ENCODE peak calls at places on chromosomes 5 and 9, in four cellular contexts. N is HepG2, H is HEK293T, K is H1. V is an unnamed sample.

GRCh38 chr5:87825583-87825982 is 412.9 kb upstream of the CCNH start:
- DNase-seq in H (no peak), K (no peak), N (no peak), V (no peak)

GRCh38 chr9:99411068-99411467 is 189.0 kb downstream of the SEC61B start:
- DNase-seq in H (no peak), N (no peak), K (no peak), V (no peak)

GRCh38 chr5:159240301-159240870 is 22.7 kb upstream of the UBLCP1 start:
- DNase-seq in K (no peak), N (no peak), H (peak), V (no peak)

GRCh38 chr5:14417232-14417730 is 164.3 kb upstream of the OTULINL start:
- DNase-seq in N (no peak), K (no peak), H (no peak), V (no peak)

GRCh38 chr5:14714706-14715105 is 50.2 kb downstream of the OTULIN start:
- DNase-seq in K (no peak), N (no peak), H (no peak), V (no peak)

GRCh38 chr9:135269912-135270630 is 182.6 kb downstream of the OLFM1 start:
- DNase-seq in N (no peak), H (no peak), K (no peak), V (no peak)

GRCh38 chr5:87079219-87079618 is 188.5 kb upstream of the RASA1 start:
- DNase-seq in H (no peak), K (no peak), N (no peak), V (peak)

GRCh38 chr5:96902876-96903275 is 26.6 kb downstream of the ERAP2 start:
- DNase-seq in N (no peak), K (no peak), H (no peak), V (no peak)

GRCh38 chr9:129868571-129869486 is 33.6 kb downstream of the USP20 start:
- DNase-seq in K (no peak), H (no peak), N (no peak), V (no peak)

GRCh38 chr9:35919212-35920003 is 10.1 kb downstream of the SPAAR start:
- DNase-seq in N (no peak), K (no peak), H (no peak), V (no peak)

GRCh38 chr5:34676409-34676808 is 20.3 kb downstream of the RAI14 start:
- DNase-seq in K (no peak), H (no peak), N (no peak), V (no peak)

GRCh38 chr9:114282104-114282485 is 40.8 kb upstream of the ORM1 start:
- DNase-seq in N (no peak), K (no peak), H (no peak), V (no peak)

GRCh38 chr5:108148715-108149139 is 233.2 kb downstream of the FBXL17 start:
- DNase-seq in H (peak), N (peak), K (no peak), V (no peak)

GRCh38 chr5:10737880-10738279 is 23.2 kb downstream of the DAP start:
- DNase-seq in N (no peak), K (no peak), H (no peak), V (no peak)

GRCh38 chr5:140672455-140673186 is 755 bp downstream of the DND1 start:
- DNase-seq in N (no peak), H (no peak), K (no peak), V (no peak)

GRCh38 chr5:174527936-174528557 is 196.3 kb upstream of the MSX2 start:
- DNase-seq in H (no peak), K (no peak), N (no peak), V (no peak)

GRCh38 chr5:149656576-149657182 is 73.4 kb upstream of the PPARGC1B start:
- DNase-seq in H (peak), N (no peak), K (peak), V (peak)

GRCh38 chr9:116087246-116087645 is 66.3 kb upstream of the PAPPA start:
- DNase-seq in H (no peak), N (no peak), K (no peak), V (no peak)

GRCh38 chr5:88808153-88808552 is 74.8 kb downstream of the MEF2C start:
- DNase-seq in N (no peak), H (no peak), K (no peak), V (no peak)

GRCh38 chr9:72263572-72263971 is 101.4 kb downstream of the ZFAND5 start:
- DNase-seq in K (no peak), H (no peak), N (peak), V (no peak)

GRCh38 chr5:113354056-113354455 is 80.7 kb downstream of the TSSK1B start:
- DNase-seq in K (no peak), H (no peak), N (no peak), V (no peak)

GRCh38 chr5:96432245-96433065 is 593 bp downstream of the PCSK1 start:
- DNase-seq in H (peak), K (no peak), N (no peak), V (no peak)

GRCh38 chr9:69898714-69899209 is 78.1 kb downstream of the CFAP95 start:
- DNase-seq in H (no peak), N (peak), K (no peak), V (no peak)

GRCh38 chr5:134132372-134133212 is 18.1 kb downstream of the TCF7 start:
- DNase-seq in H (no peak), K (no peak), N (no peak), V (no peak)

GRCh38 chr5:167152561-167152960 is 1138.9 kb upstream of the WWC1 start:
- DNase-seq in N (no peak), K (no peak), H (no peak), V (no peak)

GRCh38 chr5:9431496-9432258 is 114.2 kb downstream of the SEMA5A start:
- DNase-seq in N (no peak), K (no peak), H (no peak), V (no peak)

GRCh38 chr9:129944501-129945116 is 98.4 kb downstream of the FNBP1 start:
- DNase-seq in H (no peak), N (no peak), K (no peak), V (no peak)

GRCh38 chr5:59450245-59450644 is 443.3 kb downstream of the PDE4D start:
- DNase-seq in N (no peak), H (no peak), K (no peak), V (peak)

GRCh38 chr5:40171971-40172370 is 507.7 kb upstream of the PTGER4 start:
- DNase-seq in N (no peak), K (no peak), H (no peak), V (no peak)

GRCh38 chr5:137398751-137399150 is 100.4 kb downstream of the SPOCK1 start:
- DNase-seq in H (no peak), K (no peak), N (no peak), V (no peak)

GRCh38 chr9:13876741-13877140 is 437.2 kb downstream of the NFIB start:
- DNase-seq in N (no peak), H (no peak), K (no peak), V (no peak)

GRCh38 chr5:175104682-175105081 is 339.3 kb downstream of the DRD1 start:
- DNase-seq in K (no peak), N (no peak), H (no peak), V (no peak)

GRCh38 chr5:29983528-29984152 is 1209.8 kb upstream of the CDH6 start:
- DNase-seq in K (no peak), H (no peak), N (no peak), V (no peak)

GRCh38 chr5:109516385-109516784 is 106.6 kb upstream of the PJA2 start:
- DNase-seq in H (no peak), K (no peak), N (no peak), V (no peak)

GRCh38 chr9:130472184-130472705 is 27.5 kb downstream of the ASS1 start:
- DNase-seq in K (no peak), N (no peak), H (no peak), V (no peak)

GRCh38 chr5:132377738-132378137 is 8.2 kb downstream of the SLC22A5 start:
- DNase-seq in N (no peak), K (no peak), H (no peak), V (no peak)

GRCh38 chr5:73039082-73039481 is 81.3 kb upstream of the TMEM171 start:
- DNase-seq in N (no peak), H (no peak), K (no peak), V (no peak)

GRCh38 chr9:76018244-76018643 is 127.8 kb downstream of the PCSK5 start:
- DNase-seq in K (no peak), N (no peak), H (no peak), V (no peak)

GRCh38 chr9:97473717-97474116 is 27.7 kb upstream of the TMOD1 start:
- DNase-seq in K (no peak), H (no peak), N (no peak), V (no peak)

GRCh38 chr9:127089639-127090081 is 32.8 kb downstream of the ANGPTL2 start:
- DNase-seq in H (no peak), N (no peak), K (no peak), V (no peak)
- TF ChIP-seq SP1 in H (no peak), N (no peak), K (no peak), V (no peak)

GRCh38 chr5:37825334-37825915 is 14.4 kb downstream of the GDNF start:
- DNase-seq in K (no peak), H (no peak), N (no peak), V (no peak)
- TF ChIP-seq SP1 in K (no peak), H (no peak), N (no peak), V (no peak)

DNA sequence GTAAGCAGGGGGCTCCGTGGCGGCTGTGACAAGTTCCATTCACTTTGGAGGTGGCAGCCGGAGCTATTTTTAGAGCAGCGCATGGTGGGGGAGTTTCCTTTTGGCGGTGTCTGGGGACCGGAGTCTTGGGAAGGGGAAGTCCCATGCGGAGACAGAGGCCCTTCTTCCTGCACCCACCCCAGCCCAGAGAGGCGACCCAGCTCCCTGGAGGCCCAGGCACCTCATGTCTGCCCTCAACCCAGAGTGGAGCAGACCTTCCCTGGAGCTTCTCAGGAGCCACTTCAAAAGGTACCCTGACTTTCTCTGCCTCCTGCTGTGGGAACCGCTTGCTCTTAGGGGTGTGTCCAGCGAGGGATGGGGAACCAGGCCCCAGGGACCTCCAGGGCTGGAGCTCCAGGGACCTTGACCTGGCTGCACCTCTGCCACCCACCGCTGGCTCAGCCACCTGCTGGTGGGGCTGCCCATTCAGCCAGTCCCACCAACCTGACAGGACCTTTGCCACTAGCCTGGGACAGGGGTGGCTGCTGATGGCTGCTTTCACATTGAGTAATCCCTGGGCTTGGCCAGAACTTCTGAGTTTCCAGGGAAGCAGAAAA is 34.1 kb downstream of the NEK6 start:
- DNase-seq in H (no peak), N (peak), K (no peak), V (no peak)
- TF ChIP-seq SP1 in H (no peak), N (no peak), K (no peak), V (no peak)

GRCh38 chr9:122219856-122220672 is 8.7 kb downstream of the LHX6 start:
- DNase-seq in K (no peak), H (no peak), N (no peak), V (no peak)

GRCh38 chr9:122218070-122218884 is 10.5 kb downstream of the LHX6 start:
- DNase-seq in N (no peak), K (no peak), H (no peak), V (no peak)

GRCh38 chr9:122217640-122218039 is 11.1 kb downstream of the LHX6 start:
- DNase-seq in N (peak), K (no peak), H (no peak), V (no peak)

GRCh38 chr9:122220673-122221222 is 8.0 kb downstream of the LHX6 start:
- DNase-seq in N (no peak), H (no peak), K (no peak), V (no peak)

DNA sequence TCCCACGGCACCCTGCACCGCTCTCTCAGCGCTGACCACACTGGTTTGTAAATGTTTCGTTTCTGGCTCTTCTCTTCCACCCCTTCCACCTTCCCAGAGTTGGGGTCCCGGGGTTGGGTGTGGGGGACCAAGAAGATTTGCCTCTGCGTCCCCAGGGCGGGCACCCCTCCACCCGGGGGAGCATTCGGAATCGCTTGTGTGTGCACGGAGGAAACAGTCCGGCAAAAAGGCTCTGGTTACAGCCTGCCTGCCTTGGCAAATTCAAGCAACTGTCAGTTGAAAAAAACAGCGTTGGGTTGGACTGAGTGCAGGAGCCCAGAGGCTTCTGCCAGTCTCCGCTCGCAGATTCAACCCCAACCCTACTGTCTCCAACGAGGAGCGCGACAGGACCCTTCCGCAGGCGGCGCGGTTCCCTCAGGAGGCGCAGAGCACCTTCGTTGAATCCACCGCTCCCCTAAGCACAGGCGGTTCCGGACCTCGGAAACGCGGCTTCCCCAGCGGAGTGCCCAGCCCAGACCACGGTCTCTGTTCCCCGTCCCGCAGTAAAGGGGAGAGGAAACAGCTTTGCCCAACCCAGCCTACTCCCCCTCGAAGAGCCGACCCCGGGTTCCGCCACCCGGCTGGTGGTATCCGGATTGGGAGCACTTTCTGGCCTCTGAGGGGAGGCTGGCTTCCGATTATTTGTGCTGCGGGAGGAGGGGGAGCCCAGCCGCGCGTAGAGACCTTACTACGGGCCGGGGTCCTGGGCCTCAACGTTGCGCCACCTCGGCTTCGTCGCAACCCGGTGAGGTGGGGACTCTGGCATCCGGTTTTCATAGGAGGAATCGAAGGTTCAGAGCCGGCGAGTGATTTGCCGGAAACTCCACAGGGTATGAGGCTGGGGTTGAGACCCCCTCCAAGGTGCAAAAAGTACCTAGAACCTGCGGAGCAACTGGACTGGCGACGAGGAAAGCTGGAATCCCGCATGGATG is 9.6 kb downstream of the LHX6 start:
- DNase-seq in N (no peak), K (no peak), H (no peak), V (no peak)
- TF ChIP-seq SP1 in N (no peak), K (no peak), H (no peak), V (no peak)

DNA sequence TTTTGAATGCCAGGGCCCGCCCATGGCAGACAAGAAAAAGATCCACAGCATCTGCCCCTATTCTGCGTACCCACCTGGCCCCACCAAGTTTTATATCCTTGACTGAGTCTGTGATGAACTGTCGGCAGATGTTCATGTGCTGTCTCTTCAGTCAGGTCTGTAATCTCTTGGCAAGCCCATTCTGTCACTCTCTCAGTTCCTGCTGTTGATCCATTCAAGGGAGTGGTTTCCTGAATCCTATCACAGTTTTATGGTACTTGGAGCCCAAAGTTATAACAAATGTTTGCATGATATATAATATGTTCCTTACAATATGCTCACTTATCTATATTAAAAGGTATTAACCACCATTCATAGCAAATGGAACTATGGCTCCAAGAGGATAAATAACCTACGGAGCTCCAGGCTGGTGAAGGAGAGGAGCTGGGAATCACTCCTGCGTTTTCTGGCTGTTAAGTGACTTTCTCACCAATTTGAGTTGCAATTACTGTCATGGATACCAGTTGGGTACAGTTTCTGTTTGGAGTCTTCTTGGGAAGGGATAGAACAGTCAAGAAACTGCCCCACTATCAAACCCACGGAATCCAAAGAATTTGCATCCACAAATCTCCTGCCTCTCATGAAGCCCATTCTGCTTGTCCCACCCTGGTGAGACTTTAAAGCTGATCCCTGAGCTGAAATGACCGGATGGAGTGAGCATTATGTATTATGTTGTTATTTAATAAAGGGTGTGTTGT is 103.4 kb upstream of the SPRY4 start:
- DNase-seq in K (no peak), N (no peak), H (no peak), V (no peak)
- TF ChIP-seq SP1 in K (no peak), N (no peak), H (no peak), V (no peak)

DNA sequence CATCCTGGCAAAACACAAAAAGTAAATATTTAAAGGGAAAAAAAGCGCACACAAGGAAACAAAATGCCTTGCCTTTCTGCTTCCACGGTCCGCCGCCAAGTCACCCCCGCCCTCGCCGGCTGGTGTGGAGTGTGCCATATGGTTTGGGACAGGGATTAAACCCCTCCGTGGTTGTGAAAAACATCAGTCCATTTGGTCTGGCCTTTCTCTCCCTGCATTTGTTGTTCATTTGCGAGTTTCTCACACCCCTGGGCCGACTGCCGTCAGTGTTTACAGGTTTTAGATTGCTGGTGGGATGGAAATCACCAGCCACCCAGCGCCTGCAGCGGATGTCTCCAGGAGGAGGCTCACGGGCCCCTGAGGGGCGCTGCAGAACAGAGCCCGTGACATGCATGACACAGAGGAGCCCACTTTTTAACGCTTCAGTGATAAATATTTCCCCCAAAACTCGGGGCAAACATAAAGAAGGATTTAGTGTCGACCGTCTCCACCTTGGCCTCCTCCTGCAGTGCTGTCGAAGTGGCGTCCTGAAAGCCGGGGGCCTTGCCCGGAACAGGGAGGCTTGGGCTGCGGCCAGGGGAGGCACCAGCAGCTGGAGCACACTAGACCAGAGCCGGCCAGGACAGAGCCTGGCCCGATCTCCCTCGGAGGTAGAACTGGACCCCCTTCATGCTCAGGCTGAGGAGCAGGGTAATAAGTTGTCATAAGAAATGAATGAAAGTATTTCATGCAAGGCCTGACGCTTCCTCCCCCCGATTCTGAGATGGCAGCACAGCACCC is 161.4 kb downstream of the HSD17B3 start:
- DNase-seq in N (no peak), H (no peak), K (no peak), V (no peak)
- TF ChIP-seq SP1 in N (no peak), H (no peak), K (no peak), V (no peak)

GRCh38 chr5:177611446-177612214 is 11.7 kb downstream of the B4GALT7 start:
- DNase-seq in H (no peak), K (no peak), N (no peak), V (no peak)
- TF ChIP-seq SP1 in H (no peak), K (no peak), N (no peak), V (no peak)

DNA sequence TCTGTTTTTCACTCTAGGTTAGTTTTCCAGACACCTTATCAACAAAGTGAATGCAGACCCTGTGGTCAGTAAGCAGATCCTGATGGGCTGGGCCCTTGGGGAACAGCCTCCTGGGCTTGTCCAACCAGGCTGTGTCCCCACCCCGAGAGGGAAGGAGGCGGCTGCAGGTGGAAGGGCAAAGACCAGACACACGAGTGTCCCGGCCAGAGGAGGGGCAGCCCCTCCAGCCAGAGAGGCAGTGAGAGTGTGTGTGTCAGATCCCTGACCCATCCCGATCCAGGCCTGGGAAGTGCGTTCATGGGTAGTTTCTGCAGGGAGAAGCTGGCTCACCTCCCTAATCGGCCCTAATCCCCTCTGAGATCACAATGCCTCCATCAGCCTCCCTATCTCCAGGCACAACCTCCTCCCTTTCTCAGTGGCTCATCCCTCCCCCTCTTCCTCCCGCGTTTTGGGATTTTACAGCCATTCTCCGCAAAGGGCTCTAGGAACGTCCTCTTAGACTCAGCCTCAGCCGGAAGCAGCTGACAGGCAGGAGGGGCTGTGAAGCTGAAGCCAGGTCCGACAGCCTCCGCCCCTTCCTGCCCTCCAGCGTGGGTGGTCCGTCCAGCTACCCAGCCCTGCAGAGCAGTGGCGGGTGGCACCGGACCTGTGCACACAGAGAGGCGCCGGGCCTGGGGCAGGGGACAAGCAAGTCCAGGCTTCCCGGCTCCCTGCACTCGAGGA is 9.7 kb downstream of the SLC12A7 start:
- DNase-seq in N (no peak), H (no peak), K (no peak), V (peak)
- TF ChIP-seq SP1 in N (no peak), H (no peak), K (no peak), V (no peak)